ENCODE peak calls at places on chromosome 16, in four cellular contexts. One of them, this sample, is unnamed.

GRCh38 chr16:17245727-17246576 is 224.8 kb downstream of the XYLT1 start:
- DNase-seq in foreskin fibroblast: no peak
- DNase-seq in GM12865: no peak
- DNase-seq in CD8-positive, alpha-beta T cell: no peak
- DNase-seq in this sample: no peak

GRCh38 chr16:57962756-57963155 is 8.2 kb downstream of the CNGB1 start:
- DNase-seq in CD8-positive, alpha-beta T cell: no peak
- DNase-seq in foreskin fibroblast: no peak
- DNase-seq in GM12865: no peak
- DNase-seq in this sample: no peak

GRCh38 chr16:75458029-75458428 is 6.5 kb downstream of the TMEM170A start:
- DNase-seq in GM12865: no peak
- DNase-seq in CD8-positive, alpha-beta T cell: no peak
- DNase-seq in foreskin fibroblast: no peak
- DNase-seq in this sample: no peak

GRCh38 chr16:19542138-19542821 is 13.2 kb upstream of the VPS35L start:
- DNase-seq in CD8-positive, alpha-beta T cell: no peak
- DNase-seq in GM12865: no peak
- DNase-seq in foreskin fibroblast: no peak
- DNase-seq in this sample: no peak

GRCh38 chr16:83907926-83908325 is 9.0 kb downstream of the MLYCD start:
- DNase-seq in CD8-positive, alpha-beta T cell: no peak
- DNase-seq in GM12865: no peak
- DNase-seq in foreskin fibroblast: no peak
- DNase-seq in this sample: no peak

GRCh38 chr16:27325736-27326135 is 12.0 kb downstream of the IL4R start:
- DNase-seq in GM12865: no peak
- DNase-seq in foreskin fibroblast: no peak
- DNase-seq in CD8-positive, alpha-beta T cell: no peak
- DNase-seq in this sample: no peak

GRCh38 chr16:78230832-78231231 is 131.4 kb downstream of the WWOX start:
- DNase-seq in CD8-positive, alpha-beta T cell: no peak
- DNase-seq in GM12865: no peak
- DNase-seq in foreskin fibroblast: no peak
- DNase-seq in this sample: no peak

GRCh38 chr16:63530208-63530607 is 1494.0 kb upstream of the CDH8 start:
- DNase-seq in CD8-positive, alpha-beta T cell: no peak
- DNase-seq in GM12865: no peak
- DNase-seq in foreskin fibroblast: no peak
- DNase-seq in this sample: no peak

GRCh38 chr16:71889147-71889546 is 5.2 kb upstream of the ZNF821 start:
- DNase-seq in CD8-positive, alpha-beta T cell: no peak
- DNase-seq in foreskin fibroblast: no peak
- DNase-seq in GM12865: no peak
- DNase-seq in this sample: no peak

GRCh38 chr16:983044-984030 is 1.8 kb downstream of the SOX8 start:
- DNase-seq in CD8-positive, alpha-beta T cell: no peak
- DNase-seq in GM12865: no peak
- DNase-seq in foreskin fibroblast: no peak
- DNase-seq in this sample: no peak
- H3K4me3 ChIP-seq in CD8-positive, alpha-beta T cell: no peak overlapping the region
- H3K4me3 ChIP-seq in GM12865: no peak overlapping the region
- H3K4me3 ChIP-seq in foreskin fibroblast: no peak overlapping the region
- H3K4me3 ChIP-seq in this sample: no peak overlapping the region

GRCh38 chr16:89717310-89718197 is 3.1 kb downstream of the VPS9D1 start:
- DNase-seq in CD8-positive, alpha-beta T cell: no peak
- DNase-seq in GM12865: no peak
- DNase-seq in foreskin fibroblast: no peak
- DNase-seq in this sample: no peak
- H3K4me3 ChIP-seq in CD8-positive, alpha-beta T cell: no peak overlapping the region
- H3K4me3 ChIP-seq in GM12865: no peak overlapping the region
- H3K4me3 ChIP-seq in foreskin fibroblast: no peak overlapping the region
- H3K4me3 ChIP-seq in this sample: no peak overlapping the region

DNA sequence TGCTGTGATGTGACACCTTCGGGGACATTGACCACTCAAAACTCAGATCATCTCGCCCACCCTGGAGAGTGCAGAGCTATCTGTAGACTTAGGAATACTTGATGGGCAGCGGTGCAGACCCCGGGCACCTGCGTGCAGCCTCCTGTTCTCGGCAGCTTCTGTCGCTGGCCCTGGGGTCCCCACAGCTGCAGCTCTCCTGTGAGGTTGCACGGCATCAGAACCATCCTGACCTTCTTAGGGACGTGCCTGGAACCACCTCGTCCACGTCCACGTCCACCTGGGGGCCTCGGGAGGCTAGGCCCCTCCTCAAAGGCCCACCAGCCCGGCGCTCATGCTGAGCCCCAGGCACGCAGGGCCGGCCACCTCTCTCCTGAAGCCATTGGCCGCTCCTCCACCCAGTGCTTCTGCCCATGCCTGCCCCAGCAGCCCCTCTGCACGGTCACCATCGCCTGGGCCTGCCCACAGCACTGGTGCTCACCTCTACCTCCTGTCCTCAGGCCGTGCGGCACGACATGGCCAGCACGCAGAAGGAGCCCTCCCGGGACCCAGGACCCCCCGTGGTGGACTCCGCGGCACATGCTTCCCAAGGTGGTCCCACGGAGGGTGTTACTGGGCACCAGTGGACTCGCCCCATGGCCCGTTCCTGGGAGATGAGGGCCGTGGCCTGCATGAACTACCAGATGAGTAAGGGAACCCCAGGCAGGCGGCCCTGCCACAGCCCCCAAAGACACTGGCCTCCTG is 2.3 kb upstream of the WFIKKN1 start:
- DNase-seq in GM12865: no peak
- DNase-seq in CD8-positive, alpha-beta T cell: no peak
- DNase-seq in foreskin fibroblast: no peak
- DNase-seq in this sample: no peak
- H3K4me3 ChIP-seq in GM12865: no peak overlapping the region
- H3K4me3 ChIP-seq in CD8-positive, alpha-beta T cell: no peak overlapping the region
- H3K4me3 ChIP-seq in foreskin fibroblast: no peak overlapping the region
- H3K4me3 ChIP-seq in this sample: no peak overlapping the region

DNA sequence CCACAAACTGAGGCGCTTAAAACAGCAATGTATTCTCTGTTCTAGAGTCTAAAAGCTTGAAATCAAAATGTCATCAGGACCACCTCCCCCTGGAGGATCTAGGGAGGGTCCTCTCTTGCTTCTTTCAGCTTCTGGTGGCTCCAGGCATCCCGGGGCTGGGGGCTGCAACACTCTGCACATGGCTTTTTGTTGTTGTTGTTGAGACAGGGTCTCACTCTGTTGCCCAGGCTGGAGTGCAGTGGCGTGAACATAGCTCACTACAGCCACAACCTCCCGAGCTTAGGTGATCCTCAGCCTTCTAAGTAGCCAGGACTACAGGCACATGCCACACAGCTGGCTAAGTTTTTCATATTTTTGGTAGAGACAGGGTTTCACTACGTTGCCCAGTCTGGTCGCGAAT is 37.0 kb upstream of the SNN start:
- DNase-seq in foreskin fibroblast: no peak
- DNase-seq in GM12865: no peak
- DNase-seq in CD8-positive, alpha-beta T cell: no peak
- DNase-seq in this sample: no peak
- H3K4me3 ChIP-seq in foreskin fibroblast: no peak overlapping the region
- H3K4me3 ChIP-seq in GM12865: no peak overlapping the region
- H3K4me3 ChIP-seq in CD8-positive, alpha-beta T cell: no peak overlapping the region
- H3K4me3 ChIP-seq in this sample: no peak overlapping the region

GRCh38 chr16:4390266-4391260 is 18.9 kb downstream of the VASN start:
- DNase-seq in GM12865: no peak
- DNase-seq in foreskin fibroblast: no peak
- DNase-seq in CD8-positive, alpha-beta T cell: no peak
- DNase-seq in this sample: no peak

GRCh38 chr16:4393243-4393606 is 21.6 kb downstream of the VASN start:
- DNase-seq in foreskin fibroblast: peak; percentile 83
- DNase-seq in CD8-positive, alpha-beta T cell: no peak
- DNase-seq in GM12865: no peak
- DNase-seq in this sample: no peak

GRCh38 chr16:4392382-4393242 is 21.0 kb downstream of the VASN start:
- DNase-seq in CD8-positive, alpha-beta T cell: no peak
- DNase-seq in GM12865: no peak
- DNase-seq in foreskin fibroblast: peak; percentile 97
- DNase-seq in this sample: no peak

GRCh38 chr16:4389051-4389955 is 17.7 kb downstream of the VASN start:
- DNase-seq in foreskin fibroblast: peak; percentile 18
- DNase-seq in GM12865: no peak
- DNase-seq in CD8-positive, alpha-beta T cell: no peak
- DNase-seq in this sample: no peak

GRCh38 chr16:4391635-4392381 is 20.2 kb downstream of the VASN start:
- DNase-seq in CD8-positive, alpha-beta T cell: peak; percentile 19
- DNase-seq in GM12865: no peak
- DNase-seq in foreskin fibroblast: peak; percentile 29
- DNase-seq in this sample: no peak
- H3K4me3 ChIP-seq in CD8-positive, alpha-beta T cell: no peak overlapping the region
- H3K4me3 ChIP-seq in GM12865: no peak overlapping the region
- H3K4me3 ChIP-seq in foreskin fibroblast: no peak overlapping the region
- H3K4me3 ChIP-seq in this sample: no peak overlapping the region

DNA sequence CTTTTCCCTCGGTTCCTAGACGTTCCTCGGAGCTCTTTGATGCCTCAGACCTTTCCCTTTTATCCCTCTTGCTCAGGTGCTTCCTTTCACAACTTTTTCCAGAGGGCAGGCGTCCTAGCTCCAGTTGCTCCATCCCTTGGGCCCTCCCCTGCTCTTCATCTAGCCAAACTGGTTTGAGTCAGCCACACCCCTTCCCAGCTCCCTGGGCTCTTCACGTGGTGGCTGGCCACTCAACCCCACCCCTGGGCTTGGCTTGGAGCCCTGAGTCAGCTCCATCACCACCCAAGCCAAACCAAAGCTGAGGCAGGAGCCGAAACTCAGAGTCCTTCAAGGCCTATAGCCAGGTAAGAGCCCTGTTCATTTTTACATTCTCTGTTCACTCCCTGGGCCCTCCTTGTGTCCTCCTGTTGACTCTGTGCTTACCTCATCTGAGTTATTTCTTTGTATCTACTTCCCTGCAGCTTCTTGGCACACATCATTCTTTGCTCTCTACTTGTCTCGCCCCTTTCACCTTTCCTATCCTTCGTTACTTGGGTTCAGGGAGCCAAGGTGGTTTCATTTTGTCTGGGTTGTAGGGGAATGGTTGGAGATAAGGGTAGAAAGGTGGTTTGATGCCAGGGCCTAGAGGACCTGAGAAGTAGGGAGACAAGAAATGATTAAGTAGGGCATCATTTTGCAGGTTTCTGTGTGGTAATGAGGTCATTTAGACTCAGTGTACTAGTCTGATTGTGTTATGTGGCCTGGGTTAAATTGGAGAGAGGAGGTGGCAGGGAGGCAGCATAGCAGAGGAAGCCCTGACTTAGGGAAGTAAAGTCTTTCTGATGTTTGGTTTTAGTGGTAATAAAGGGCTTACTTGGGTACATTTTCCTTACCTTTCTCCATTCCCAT is 7.6 kb upstream of the PHKG2 start:
- DNase-seq in foreskin fibroblast: peak; percentile 91
- DNase-seq in CD8-positive, alpha-beta T cell: no peak
- DNase-seq in GM12865: no peak
- DNase-seq in this sample: peak; percentile 35
- H3K4me3 ChIP-seq in foreskin fibroblast: no peak overlapping the region
- H3K4me3 ChIP-seq in CD8-positive, alpha-beta T cell: no peak overlapping the region
- H3K4me3 ChIP-seq in GM12865: no peak overlapping the region
- H3K4me3 ChIP-seq in this sample: no peak overlapping the region

GRCh38 chr16:86579268-86580062 is 1.1 kb downstream of the FOXL1 start:
- DNase-seq in foreskin fibroblast: peak; percentile 63
- DNase-seq in CD8-positive, alpha-beta T cell: no peak
- DNase-seq in GM12865: no peak
- DNase-seq in this sample: no peak

GRCh38 chr16:86576591-86577313 is 1.6 kb upstream of the FOXL1 start:
- DNase-seq in GM12865: no peak
- DNase-seq in CD8-positive, alpha-beta T cell: no peak
- DNase-seq in foreskin fibroblast: peak; percentile 66
- DNase-seq in this sample: peak; percentile 70

GRCh38 chr16:86578499-86579267 is at the start of gene FOXL1:
- DNase-seq in CD8-positive, alpha-beta T cell: no peak
- DNase-seq in foreskin fibroblast: peak; percentile 90
- DNase-seq in GM12865: no peak
- DNase-seq in this sample: peak; percentile 78

GRCh38 chr16:86577314-86577971 is 906 bp upstream of the FOXL1 start:
- DNase-seq in GM12865: no peak
- DNase-seq in foreskin fibroblast: peak; percentile 53
- DNase-seq in CD8-positive, alpha-beta T cell: no peak
- DNase-seq in this sample: no peak

DNA sequence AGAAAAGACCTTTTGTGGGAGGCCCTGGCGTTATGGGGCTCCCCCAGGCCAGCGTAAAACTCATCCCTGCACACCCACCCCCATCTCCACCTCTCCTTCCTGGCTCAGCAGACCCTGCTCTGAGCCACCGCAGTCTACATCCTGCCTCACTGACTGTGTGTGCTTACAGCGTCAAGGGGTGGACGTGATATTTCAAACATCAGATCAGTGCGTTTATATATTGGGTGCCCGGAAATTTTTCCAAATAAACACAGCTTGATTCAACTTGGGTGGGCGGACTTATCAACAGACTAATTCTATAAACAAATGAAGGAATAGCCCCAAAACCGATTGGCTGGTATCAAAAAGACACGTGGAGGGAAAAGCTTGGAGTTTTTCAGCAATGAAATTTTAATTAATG is 293 bp upstream of the FOXL1 start:
- DNase-seq in foreskin fibroblast: peak; percentile 91
- DNase-seq in CD8-positive, alpha-beta T cell: no peak
- DNase-seq in GM12865: no peak
- DNase-seq in this sample: peak; percentile 83
- H3K4me3 ChIP-seq in foreskin fibroblast: peak overlapping the region; percentile 41
- H3K4me3 ChIP-seq in CD8-positive, alpha-beta T cell: no peak overlapping the region
- H3K4me3 ChIP-seq in GM12865: no peak overlapping the region
- H3K4me3 ChIP-seq in this sample: peak overlapping the region; percentile 76

This sample was measured in brain microvascular endothelial cell.